ENCODE peak calls at places on chromosomes 6 and 20, in four cellular contexts. One of them, this sample, is unnamed.

GRCh38 chr6:112086744-112087135 is 542 bp downstream of the TUBE1 start:
- DNase-seq in nephron progenitor cell: no peak
- DNase-seq in fibroblast of lung: peak; percentile 56
- DNase-seq in GM10248: peak; percentile 32
- DNase-seq in this sample: no peak

GRCh38 chr6:105793132-105793531 is 293.0 kb upstream of the PRDM1 start:
- DNase-seq in GM10248: no peak
- DNase-seq in nephron progenitor cell: no peak
- DNase-seq in fibroblast of lung: no peak
- DNase-seq in this sample: no peak

GRCh38 chr6:28868873-28869272 is 54.9 kb downstream of the TRIM27 start:
- DNase-seq in GM10248: no peak
- DNase-seq in fibroblast of lung: no peak
- DNase-seq in nephron progenitor cell: no peak
- DNase-seq in this sample: no peak

GRCh38 chr6:166025149-166025898 is 142.3 kb downstream of the TBXT start:
- DNase-seq in GM10248: no peak
- DNase-seq in nephron progenitor cell: no peak
- DNase-seq in fibroblast of lung: peak; percentile 93
- DNase-seq in this sample: no peak

GRCh38 chr20:15604406-15604805 is 968.8 kb downstream of the KIF16B start:
- DNase-seq in nephron progenitor cell: no peak
- DNase-seq in GM10248: no peak
- DNase-seq in fibroblast of lung: no peak
- DNase-seq in this sample: no peak

GRCh38 chr20:56788041-56788670 is 159.1 kb downstream of the TFAP2C start:
- DNase-seq in nephron progenitor cell: no peak
- DNase-seq in fibroblast of lung: peak; percentile 97
- DNase-seq in GM10248: no peak
- DNase-seq in this sample: no peak

GRCh38 chr20:62808211-62808865 is 3.7 kb downstream of the OGFR start:
- DNase-seq in nephron progenitor cell: peak; percentile 89
- DNase-seq in fibroblast of lung: no peak
- DNase-seq in GM10248: peak; percentile 82
- DNase-seq in this sample: peak; percentile 76

GRCh38 chr6:111871207-111871606 is 2.0 kb downstream of the FYN start:
- DNase-seq in nephron progenitor cell: no peak
- DNase-seq in GM10248: peak; percentile 21
- DNase-seq in fibroblast of lung: no peak
- DNase-seq in this sample: no peak

GRCh38 chr20:15917333-15917732 is 655.9 kb downstream of the KIF16B start:
- DNase-seq in fibroblast of lung: no peak
- DNase-seq in nephron progenitor cell: no peak
- DNase-seq in GM10248: no peak
- DNase-seq in this sample: no peak

GRCh38 chr6:89321571-89321970 is 6.5 kb upstream of the GABRR2 start:
- DNase-seq in GM10248: no peak
- DNase-seq in fibroblast of lung: no peak
- DNase-seq in nephron progenitor cell: no peak
- DNase-seq in this sample: no peak

GRCh38 chr6:33076406-33076934 is 680 bp downstream of the HLA-DPB1 start:
- DNase-seq in nephron progenitor cell: no peak
- DNase-seq in GM10248: no peak
- DNase-seq in fibroblast of lung: no peak
- DNase-seq in this sample: no peak

GRCh38 chr6:117552618-117553017 is 49.7 kb downstream of the GOPC start:
- DNase-seq in fibroblast of lung: peak; percentile 79
- DNase-seq in GM10248: no peak
- DNase-seq in nephron progenitor cell: no peak
- DNase-seq in this sample: no peak

GRCh38 chr20:45470262-45470931 is 844 bp downstream of the WFDC2 start:
- DNase-seq in nephron progenitor cell: peak; percentile 72
- DNase-seq in fibroblast of lung: peak; percentile 5
- DNase-seq in GM10248: peak; percentile 48
- DNase-seq in this sample: peak; percentile 56

GRCh38 chr6:129860901-129861665 is at the start of gene TMEM244:
- DNase-seq in nephron progenitor cell: no peak
- DNase-seq in fibroblast of lung: peak; percentile 76
- DNase-seq in GM10248: no peak
- DNase-seq in this sample: no peak

GRCh38 chr6:28353981-28354676 is 4.4 kb downstream of the ZKSCAN3 start:
- DNase-seq in nephron progenitor cell: no peak
- DNase-seq in fibroblast of lung: peak; percentile 86
- DNase-seq in GM10248: no peak
- DNase-seq in this sample: no peak

GRCh38 chr6:80338201-80338836 is 231.8 kb downstream of the BCKDHB start:
- DNase-seq in fibroblast of lung: no peak
- DNase-seq in GM10248: peak; percentile 46
- DNase-seq in nephron progenitor cell: peak; percentile 90
- DNase-seq in this sample: peak; percentile 51

GRCh38 chr6:133964052-133964451 is 11.0 kb downstream of the TBPL1 start:
- DNase-seq in nephron progenitor cell: no peak
- DNase-seq in fibroblast of lung: peak; percentile 92
- DNase-seq in GM10248: no peak
- DNase-seq in this sample: no peak

GRCh38 chr6:3778701-3779573 is 27.4 kb upstream of the PXDC1 start:
- DNase-seq in GM10248: no peak
- DNase-seq in fibroblast of lung: no peak
- DNase-seq in nephron progenitor cell: no peak
- DNase-seq in this sample: no peak

GRCh38 chr6:3775386-3775785 is 23.9 kb upstream of the PXDC1 start:
- DNase-seq in nephron progenitor cell: no peak
- DNase-seq in GM10248: no peak
- DNase-seq in fibroblast of lung: no peak
- DNase-seq in this sample: no peak

GRCh38 chr6:3775906-3776305 is 24.4 kb upstream of the PXDC1 start:
- DNase-seq in fibroblast of lung: no peak
- DNase-seq in GM10248: no peak
- DNase-seq in nephron progenitor cell: no peak
- DNase-seq in this sample: no peak

GRCh38 chr6:3777695-3778461 is 26.4 kb upstream of the PXDC1 start:
- DNase-seq in fibroblast of lung: no peak
- DNase-seq in nephron progenitor cell: no peak
- DNase-seq in GM10248: no peak
- DNase-seq in this sample: no peak

GRCh38 chr6:3776881-3777507 is 25.5 kb upstream of the PXDC1 start:
- DNase-seq in nephron progenitor cell: peak; percentile 18
- DNase-seq in GM10248: no peak
- DNase-seq in fibroblast of lung: no peak
- DNase-seq in this sample: no peak
- TF ChIP-seq CTCF in nephron progenitor cell: peak; percentile 7
- TF ChIP-seq CTCF in GM10248: no peak
- TF ChIP-seq CTCF in fibroblast of lung: no peak
- TF ChIP-seq CTCF in this sample: peak; percentile 33

GRCh38 chr20:3669710-3670367 is 6.6 kb upstream of the GFRA4 start:
- DNase-seq in nephron progenitor cell: no peak
- DNase-seq in fibroblast of lung: no peak
- DNase-seq in GM10248: no peak
- DNase-seq in this sample: no peak

GRCh38 chr20:3671986-3672863 is 9.0 kb upstream of the GFRA4 start:
- DNase-seq in fibroblast of lung: no peak
- DNase-seq in GM10248: no peak
- DNase-seq in nephron progenitor cell: no peak
- DNase-seq in this sample: no peak

GRCh38 chr20:3672864-3673550 is 8.8 kb downstream of the ADAM33 start:
- DNase-seq in nephron progenitor cell: no peak
- DNase-seq in fibroblast of lung: no peak
- DNase-seq in GM10248: no peak
- DNase-seq in this sample: no peak

GRCh38 chr20:3670945-3671344 is 7.7 kb upstream of the GFRA4 start:
- DNase-seq in fibroblast of lung: no peak
- DNase-seq in nephron progenitor cell: no peak
- DNase-seq in GM10248: no peak
- DNase-seq in this sample: no peak

DNA sequence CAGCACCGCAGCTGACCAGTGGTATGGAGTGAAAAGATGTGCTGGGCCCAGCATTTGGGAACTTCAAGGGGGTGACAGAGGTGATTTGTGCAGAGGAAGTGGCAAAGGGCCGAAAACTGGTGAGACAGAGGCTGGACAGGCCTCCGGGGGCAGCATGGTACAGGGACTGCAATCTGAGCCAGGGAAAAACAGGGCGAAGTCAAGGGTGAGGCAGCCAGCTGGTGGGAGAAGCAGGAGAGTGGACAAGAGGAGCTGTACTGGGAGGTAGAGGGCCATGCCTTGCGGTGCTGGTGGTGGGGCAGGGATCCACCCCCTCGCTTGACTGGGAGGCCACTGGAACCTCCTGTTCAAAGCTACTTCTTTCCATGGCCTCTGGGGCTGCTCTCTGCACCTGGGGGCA is 7.3 kb upstream of the GFRA4 start:
- DNase-seq in fibroblast of lung: no peak
- DNase-seq in nephron progenitor cell: peak; percentile 43
- DNase-seq in GM10248: no peak
- DNase-seq in this sample: no peak
- TF ChIP-seq CTCF in fibroblast of lung: no peak
- TF ChIP-seq CTCF in nephron progenitor cell: peak; percentile 23
- TF ChIP-seq CTCF in GM10248: no peak
- TF ChIP-seq CTCF in this sample: peak; percentile 24

GRCh38 chr6:152148412-152148811 is 340.9 kb downstream of the ESR1 start:
- DNase-seq in nephron progenitor cell: no peak
- DNase-seq in fibroblast of lung: no peak
- DNase-seq in GM10248: no peak
- DNase-seq in this sample: no peak
- TF ChIP-seq CTCF in nephron progenitor cell: no peak
- TF ChIP-seq CTCF in fibroblast of lung: no peak
- TF ChIP-seq CTCF in GM10248: no peak
- TF ChIP-seq CTCF in this sample: no peak

GRCh38 chr6:56542367-56543331 is 100.0 kb downstream of the DST start:
- DNase-seq in GM10248: peak; percentile 84
- DNase-seq in nephron progenitor cell: peak; percentile 86
- DNase-seq in fibroblast of lung: peak; percentile 99
- DNase-seq in this sample: peak; percentile 75
- TF ChIP-seq CTCF in GM10248: peak; percentile 25
- TF ChIP-seq CTCF in nephron progenitor cell: no peak
- TF ChIP-seq CTCF in fibroblast of lung: peak; percentile 24
- TF ChIP-seq CTCF in this sample: peak; percentile 18

GRCh38 chr6:44667226-44667625 is 279.7 kb downstream of the CDC5L start:
- DNase-seq in GM10248: no peak
- DNase-seq in nephron progenitor cell: no peak
- DNase-seq in fibroblast of lung: peak; percentile 98
- DNase-seq in this sample: no peak

GRCh38 chr6:44668976-44669934 is 281.7 kb downstream of the CDC5L start:
- DNase-seq in fibroblast of lung: no peak
- DNase-seq in GM10248: no peak
- DNase-seq in nephron progenitor cell: no peak
- DNase-seq in this sample: no peak

GRCh38 chr6:44667668-44668390 is 280.3 kb downstream of the CDC5L start:
- DNase-seq in nephron progenitor cell: peak; percentile 44
- DNase-seq in fibroblast of lung: no peak
- DNase-seq in GM10248: no peak
- DNase-seq in this sample: peak; percentile 17

GRCh38 chr6:44670146-44670545 is 282.6 kb downstream of the CDC5L start:
- DNase-seq in nephron progenitor cell: no peak
- DNase-seq in fibroblast of lung: no peak
- DNase-seq in GM10248: no peak
- DNase-seq in this sample: no peak

DNA sequence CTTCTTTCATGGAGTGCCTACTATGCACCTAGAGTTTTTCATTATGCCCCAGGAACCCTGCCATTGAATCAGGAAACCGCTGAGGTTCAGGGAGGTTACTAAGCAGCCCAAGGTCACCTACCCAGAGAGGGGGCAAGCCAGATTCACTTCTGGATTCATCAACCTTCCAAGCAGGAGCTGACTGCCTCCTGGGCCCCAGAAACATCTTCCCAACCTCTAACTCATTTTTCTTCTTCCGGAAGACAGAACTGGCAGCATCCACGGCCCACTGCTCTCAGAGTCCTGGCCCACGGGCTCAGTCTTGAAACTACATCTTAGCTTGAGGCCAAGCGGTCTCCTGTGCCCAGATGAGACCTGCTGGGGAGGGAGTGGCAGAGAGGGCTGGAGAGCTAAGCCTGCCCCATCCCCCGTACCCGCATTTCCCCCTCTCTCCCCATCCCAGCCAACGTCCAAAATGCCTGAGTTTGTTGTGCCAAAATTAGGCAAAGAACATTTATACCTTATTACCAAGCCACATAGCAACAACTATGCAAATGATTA is 281.0 kb downstream of the CDC5L start:
- DNase-seq in fibroblast of lung: no peak
- DNase-seq in nephron progenitor cell: no peak
- DNase-seq in GM10248: no peak
- DNase-seq in this sample: no peak
- TF ChIP-seq CTCF in fibroblast of lung: no peak
- TF ChIP-seq CTCF in nephron progenitor cell: no peak
- TF ChIP-seq CTCF in GM10248: no peak
- TF ChIP-seq CTCF in this sample: no peak

GRCh38 chr6:160730911-160731310 is 28.9 kb downstream of the PLG start:
- DNase-seq in GM10248: no peak
- DNase-seq in nephron progenitor cell: peak; percentile 35
- DNase-seq in fibroblast of lung: no peak
- DNase-seq in this sample: no peak
- TF ChIP-seq CTCF in GM10248: no peak
- TF ChIP-seq CTCF in nephron progenitor cell: peak; percentile 44
- TF ChIP-seq CTCF in fibroblast of lung: no peak
- TF ChIP-seq CTCF in this sample: peak; percentile 55

GRCh38 chr20:17965042-17965697 is 3.4 kb downstream of the SNX5 start:
- DNase-seq in nephron progenitor cell: no peak
- DNase-seq in fibroblast of lung: no peak
- DNase-seq in GM10248: no peak
- DNase-seq in this sample: no peak
- TF ChIP-seq CTCF in nephron progenitor cell: no peak
- TF ChIP-seq CTCF in fibroblast of lung: no peak
- TF ChIP-seq CTCF in GM10248: no peak
- TF ChIP-seq CTCF in this sample: no peak

GRCh38 chr20:36210561-36210960 is 25.7 kb upstream of the AAR2 start:
- DNase-seq in fibroblast of lung: peak; percentile 3
- DNase-seq in nephron progenitor cell: no peak
- DNase-seq in GM10248: no peak
- DNase-seq in this sample: no peak
- TF ChIP-seq CTCF in fibroblast of lung: no peak
- TF ChIP-seq CTCF in nephron progenitor cell: no peak
- TF ChIP-seq CTCF in GM10248: no peak
- TF ChIP-seq CTCF in this sample: no peak